ENCODE peak calls at places on chromosomes 7 and 10, in eight cellular contexts. C is endothelial cell; Z is PC-9; K is activated T-cell treated with anti-CD3 and anti-CD28 coated beads, Interleukin-2, amount 50 U/mL, for 72 hours; R is A549; D is EH; F is substantia nigra; O is NCI-H1417. N is an unnamed sample.

GRCh38 chr10:24238527-24239247 is 29.7 kb downstream of the KIAA1217 start:
- DNase-seq in C (no peak), Z (peak; percentile 86), K (no peak), R (no peak), D (no peak), F (no peak), O (no peak), N (peak; percentile 83)

GRCh38 chr7:107742678-107743566 is 1.0 kb upstream of the CBLL1 start:
- DNase-seq in C (peak; percentile 53), Z (peak; percentile 64), K (no peak), R (peak; percentile 51), D (no peak), F (no peak), O (peak; percentile 98), N (no peak)

GRCh38 chr7:116805100-116805544 is 57.3 kb upstream of the CAPZA2 start:
- DNase-seq in C (no peak), Z (no peak), K (no peak), R (no peak), D (peak; percentile 56), F (no peak), O (no peak), N (no peak)

GRCh38 chr10:44306147-44306710 is 78.7 kb downstream of the CXCL12 start:
- DNase-seq in C (no peak), Z (no peak), K (no peak), R (no peak), D (peak; percentile 90), F (no peak), O (no peak), N (no peak)

GRCh38 chr7:39838326-39838725 is 111.7 kb upstream of the CDK13 start:
- DNase-seq in C (no peak), Z (peak; percentile 41), K (no peak), R (no peak), D (peak; percentile 20), F (no peak), O (peak; percentile 90), N (no peak)

GRCh38 chr10:71244638-71245419 is 32.5 kb downstream of the UNC5B start:
- DNase-seq in C (no peak), Z (no peak), K (no peak), R (no peak), D (peak; percentile 92), F (no peak), O (peak; percentile 2), N (no peak)

GRCh38 chr7:30168800-30169584 is 34.2 kb downstream of the MTURN start:
- DNase-seq in C (no peak), Z (peak; percentile 77), K (no peak), R (peak; percentile 36), D (peak; percentile 98), F (no peak), O (no peak), N (no peak)

GRCh38 chr7:44967571-44968446 is 11.0 kb downstream of the MYO1G start:
- DNase-seq in C (peak; percentile 61), Z (no peak), K (no peak), R (peak; percentile 26), D (peak; percentile 40), F (no peak), O (no peak), N (no peak)

GRCh38 chr7:88321694-88322093 is 15.0 kb upstream of the STEAP4 start:
- DNase-seq in C (no peak), Z (no peak), K (no peak), R (no peak), D (no peak), F (no peak), O (no peak), N (no peak)

GRCh38 chr7:114416089-114416990 is 1.7 kb downstream of the FOXP2 start:
- DNase-seq in C (no peak), Z (no peak), K (no peak), R (no peak), D (no peak), F (no peak), O (peak; percentile 67), N (no peak)

GRCh38 chr7:68235937-68236336 is 1239.3 kb downstream of the TYW1 start:
- DNase-seq in C (no peak), Z (no peak), K (no peak), R (no peak), D (no peak), F (no peak), O (no peak), N (no peak)

GRCh38 chr10:70286616-70287015 is 2.8 kb upstream of the NPFFR1 start:
- DNase-seq in C (no peak), Z (no peak), K (no peak), R (no peak), D (no peak), F (no peak), O (no peak), N (no peak)

GRCh38 chr10:78716034-78716660 is 352.6 kb upstream of the ZMIZ1 start:
- DNase-seq in C (no peak), Z (no peak), K (no peak), R (no peak), D (no peak), F (no peak), O (no peak), N (no peak)

GRCh38 chr10:58473966-58474365 is 38.7 kb upstream of the BICC1 start:
- DNase-seq in C (no peak), Z (no peak), K (no peak), R (no peak), D (peak; percentile 50), F (no peak), O (no peak), N (no peak)

GRCh38 chr7:116924741-116925140 is 28.6 kb upstream of the ST7 start:
- DNase-seq in C (no peak), Z (no peak), K (no peak), R (no peak), D (no peak), F (no peak), O (no peak), N (no peak)

GRCh38 chr7:141715794-141716689 is 7.9 kb downstream of the WEE2 start:
- DNase-seq in C (no peak), Z (no peak), K (no peak), R (no peak), D (no peak), F (no peak), O (no peak), N (no peak)

GRCh38 chr10:16314259-16314658 is 122.6 kb upstream of the PTER start:
- DNase-seq in C (no peak), Z (no peak), K (no peak), R (no peak), D (no peak), F (no peak), O (peak; percentile 3), N (no peak)

GRCh38 chr7:104984591-104985258 is 29.3 kb upstream of the KMT2E start:
- DNase-seq in C (no peak), Z (no peak), K (no peak), R (no peak), D (no peak), F (no peak), O (no peak), N (no peak)

GRCh38 chr10:73941300-73941699 is 30.4 kb downstream of the PLAU start:
- DNase-seq in C (no peak), Z (peak; percentile 45), K (no peak), R (no peak), D (no peak), F (no peak), O (no peak), N (no peak)

GRCh38 chr10:70137927-70138883 is 5.6 kb upstream of the AIFM2 start:
- DNase-seq in C (no peak), Z (peak; percentile 47), K (no peak), R (no peak), D (no peak), F (no peak), O (no peak), N (no peak)

GRCh38 chr7:15461576-15461975 is 100.2 kb downstream of the AGMO start:
- DNase-seq in C (no peak), Z (no peak), K (no peak), R (no peak), D (peak; percentile 96), F (no peak), O (no peak), N (no peak)

GRCh38 chr7:99143853-99144672 is at the start of gene SMURF1:
- DNase-seq in C (peak; percentile 73), Z (no peak), K (peak; percentile 81), R (peak; percentile 42), D (peak; percentile 65), F (peak; percentile 46), O (peak; percentile 88), N (peak; percentile 53)

GRCh38 chr10:44854693-44855350 is 56.3 kb upstream of the TMEM72 start:
- DNase-seq in C (no peak), Z (no peak), K (no peak), R (no peak), D (no peak), F (no peak), O (no peak), N (no peak)

GRCh38 chr10:18099420-18099819 is 40.8 kb upstream of the CACNB2 start:
- DNase-seq in C (no peak), Z (no peak), K (no peak), R (no peak), D (no peak), F (no peak), O (no peak), N (no peak)

GRCh38 chr10:132466520-132467463 is 69.8 kb downstream of the PWWP2B start:
- DNase-seq in C (no peak), Z (no peak), K (no peak), R (no peak), D (no peak), F (no peak), O (no peak), N (no peak)

GRCh38 chr10:102729090-102730026 is 14.4 kb upstream of the WBP1L start:
- DNase-seq in C (peak; percentile 91), Z (no peak), K (peak; percentile 61), R (peak; percentile 90), D (peak; percentile 82), F (peak; percentile 64), O (peak; percentile 59), N (peak; percentile 8)

GRCh38 chr10:29862926-29863614 is 196.3 kb downstream of the JCAD start:
- DNase-seq in C (no peak), Z (peak; percentile 98), K (no peak), R (no peak), D (peak; percentile 68), F (no peak), O (peak; percentile 70), N (no peak)

GRCh38 chr7:134992626-134993179 is 6.4 kb downstream of the AGBL3 start:
- DNase-seq in C (no peak), Z (no peak), K (peak; percentile 38), R (no peak), D (no peak), F (no peak), O (no peak), N (no peak)

GRCh38 chr10:17043586-17043985 is 86.0 kb downstream of the CUBN start:
- DNase-seq in C (no peak), Z (no peak), K (no peak), R (no peak), D (no peak), F (no peak), O (no peak), N (no peak)

GRCh38 chr10:5698062-5698461 is 13.4 kb downstream of the TASOR2 start:
- DNase-seq in C (no peak), Z (no peak), K (no peak), R (no peak), D (no peak), F (no peak), O (no peak), N (no peak)

GRCh38 chr10:125802131-125802530 is 20.9 kb downstream of the UROS start:
- DNase-seq in C (no peak), Z (no peak), K (no peak), R (no peak), D (no peak), F (no peak), O (no peak), N (no peak)

GRCh38 chr7:131655866-131656265 is 99.4 kb upstream of the PODXL start:
- DNase-seq in C (no peak), Z (no peak), K (no peak), R (no peak), D (no peak), F (no peak), O (no peak), N (no peak)

GRCh38 chr10:72068901-72069446 is 19.4 kb downstream of the SPOCK2 start:
- DNase-seq in C (no peak), Z (no peak), K (no peak), R (no peak), D (no peak), F (no peak), O (peak; percentile 22), N (no peak)

GRCh38 chr7:121202125-121202524 is 126.7 kb upstream of the WNT16 start:
- DNase-seq in C (no peak), Z (no peak), K (no peak), R (no peak), D (no peak), F (no peak), O (no peak), N (no peak)

N was measured in NCI-H526 treated with DMSO at 0.1 percent for 48 hours.